ENCODE peak calls at places on chromosomes 4 and X, in ten cellular contexts. D is activated B cell treated with CpG ODN at 0.5 μM for 24 hours; A is cardiac fibroblast; J is astrocyte of the spinal cord; Y is fibroblast of the aortic adventitia; I is CD4-positive, alpha-beta T cell; P is mesothelial cell of epicardium; M is chondrocyte; H is fibroblast of mammary gland; B is uterus. L is an unnamed sample.
A peak's percentile ranks its signal among the peaks of the same experiment; 100 is the strongest.

GRCh38 chrX:131752493-131753198 is 208.8 kb downstream of the OR13H1 start:
- DNase-seq in D (no peak), H (peak; percentile 89), P (no peak), B (peak; percentile 86), I (no peak), J (peak; percentile 88), A (no peak), M (no peak), Y (peak; percentile 96), L (no peak)

GRCh38 chr4:77263247-77263646 is 106.2 kb downstream of the CCNG2 start:
- DNase-seq in J (no peak), H (peak; percentile 26), D (no peak), M (no peak), A (no peak), Y (no peak), I (no peak), B (no peak), P (no peak), L (no peak)

GRCh38 chrX:12912786-12913185 is 6.4 kb downstream of the TLR8 start:
- DNase-seq in A (no peak), I (no peak), P (no peak), H (no peak), D (no peak), M (no peak), B (no peak), J (no peak), Y (no peak), L (no peak)

GRCh38 chr4:151218343-151218742 is 58.6 kb upstream of the PRSS48 start:
- DNase-seq in D (no peak), J (peak; percentile 55), B (no peak), A (peak; percentile 51), M (no peak), P (no peak), Y (peak; percentile 51), I (no peak), H (peak; percentile 79), L (no peak)

GRCh38 chrX:23900220-23900797 is 7.4 kb downstream of the APOO start:
- DNase-seq in P (no peak), B (no peak), D (no peak), Y (no peak), J (no peak), I (no peak), M (no peak), A (no peak), H (peak; percentile 58), L (peak; percentile 59)

GRCh38 chr4:95300304-95300703 is 248.5 kb downstream of the UNC5C start:
- DNase-seq in Y (no peak), J (no peak), I (no peak), M (no peak), H (no peak), A (no peak), B (no peak), P (no peak), D (no peak), L (no peak)

GRCh38 chr4:142341286-142341685 is 504.8 kb downstream of the INPP4B start:
- DNase-seq in Y (no peak), I (no peak), J (no peak), H (no peak), P (no peak), A (no peak), D (no peak), B (no peak), M (no peak), L (no peak)

GRCh38 chr4:72326692-72327632 is 242.1 kb downstream of the ADAMTS3 start:
- DNase-seq in Y (peak; percentile 68), P (no peak), I (no peak), B (no peak), A (peak; percentile 68), H (peak; percentile 57), J (peak; percentile 61), M (no peak), D (no peak), L (no peak)

GRCh38 chrX:113741744-113742143 is 842.1 kb upstream of the HTR2C start:
- DNase-seq in I (no peak), D (no peak), H (peak; percentile 50), Y (peak; percentile 7), M (no peak), A (peak; percentile 68), P (no peak), J (peak; percentile 19), B (no peak), L (no peak)

GRCh38 chr4:117971406-117971805 is 62.9 kb upstream of the NDST3 start:
- DNase-seq in B (no peak), J (peak; percentile 55), H (no peak), Y (no peak), D (no peak), I (no peak), M (no peak), A (no peak), P (no peak), L (no peak)

GRCh38 chr4:88107406-88108107 is 50.9 kb downstream of the ABCG2 start:
- DNase-seq in J (no peak), M (no peak), A (peak; percentile 40), H (peak; percentile 7), I (no peak), D (no peak), Y (peak; percentile 47), P (no peak), B (no peak), L (no peak)

GRCh38 chr4:8595237-8596087 is 2.9 kb downstream of the CPZ start:
- DNase-seq in I (no peak), M (no peak), D (no peak), A (no peak), Y (peak; percentile 50), J (no peak), H (peak; percentile 24), P (no peak), B (no peak), L (no peak)

GRCh38 chrX:103017542-103017941 is 46.4 kb downstream of the BEX1 start:
- DNase-seq in J (no peak), B (no peak), Y (no peak), D (no peak), A (no peak), P (no peak), I (no peak), M (no peak), H (no peak), L (no peak)
- TF ChIP-seq CTCF in J (no peak), B (no peak), Y (peak; percentile 45), D (no peak), A (no peak), P (no peak), I (no peak), M (peak; percentile 53), H (no peak), L (no peak)

GRCh38 chrX:71650333-71650969 is 16.9 kb upstream of the LOC101059915 start:
- DNase-seq in B (no peak), A (no peak), D (no peak), I (no peak), P (no peak), J (no peak), H (no peak), Y (no peak), M (no peak), L (no peak)
- TF ChIP-seq CTCF in B (no peak), A (no peak), D (no peak), I (no peak), P (no peak), J (no peak), H (no peak), Y (no peak), M (peak; percentile 18), L (no peak)

GRCh38 chrX:7946960-7947359 is 19.7 kb upstream of the PNPLA4 start:
- DNase-seq in D (no peak), B (no peak), A (no peak), M (no peak), J (no peak), Y (no peak), P (no peak), I (no peak), H (no peak), L (no peak)

GRCh38 chrX:7943600-7944245 is 16.5 kb upstream of the PNPLA4 start:
- DNase-seq in M (no peak), A (no peak), H (peak; percentile 26), J (peak; percentile 22), I (no peak), D (no peak), Y (no peak), P (no peak), B (no peak), L (no peak)

GRCh38 chrX:7941390-7942042 is 14.3 kb upstream of the PNPLA4 start:
- DNase-seq in I (no peak), Y (peak; percentile 7), J (peak; percentile 23), A (peak; percentile 22), B (no peak), D (no peak), H (peak; percentile 20), M (no peak), P (no peak), L (no peak)
- TF ChIP-seq CTCF in I (no peak), Y (peak; percentile 39), J (peak; percentile 56), A (peak; percentile 15), B (no peak), D (no peak), H (peak; percentile 46), M (peak; percentile 75), P (peak; percentile 20), L (no peak)

GRCh38 chr4:87055340-87055739 is 120.5 kb downstream of the AFF1 start:
- DNase-seq in I (no peak), A (peak; percentile 42), B (no peak), D (no peak), H (peak; percentile 48), J (no peak), Y (no peak), P (no peak), M (no peak), L (no peak)

GRCh38 chr4:87056884-87057283 is 122.1 kb downstream of the AFF1 start:
- DNase-seq in Y (no peak), P (no peak), D (no peak), H (no peak), B (no peak), I (no peak), A (no peak), J (no peak), M (no peak), L (no peak)

GRCh38 chr4:87060957-87061356 is 126.1 kb downstream of the AFF1 start:
- DNase-seq in B (no peak), D (no peak), M (no peak), P (no peak), I (no peak), Y (no peak), H (peak; percentile 79), A (no peak), J (peak; percentile 91), L (no peak)

GRCh38 chr4:87057835-87058234 is 123.0 kb downstream of the AFF1 start:
- DNase-seq in A (no peak), J (peak; percentile 37), B (no peak), H (peak; percentile 47), M (no peak), D (no peak), I (no peak), Y (no peak), P (no peak), L (no peak)

GRCh38 chr4:87058272-87059073 is 123.7 kb downstream of the AFF1 start:
- DNase-seq in J (no peak), A (no peak), M (no peak), H (no peak), D (no peak), Y (no peak), B (no peak), I (no peak), P (no peak), L (no peak)
- TF ChIP-seq CTCF in J (no peak), A (peak; percentile 19), M (no peak), H (no peak), D (no peak), Y (peak; percentile 21), B (peak; percentile 15), I (no peak), P (no peak), L (no peak)

GRCh38 chr4:24686866-24687672 is 102.7 kb upstream of the DHX15 start:
- DNase-seq in I (no peak), A (no peak), P (no peak), H (peak; percentile 12), M (no peak), J (no peak), Y (no peak), B (no peak), D (no peak), L (no peak)
- TF ChIP-seq CTCF in I (no peak), A (peak; percentile 42), P (peak; percentile 38), H (peak; percentile 47), M (peak; percentile 74), J (peak; percentile 54), Y (peak; percentile 16), B (no peak), D (no peak), L (peak; percentile 79)

L was measured in CD14-positive monocyte.